ENCODE peak calls at places on chromosomes 12 and 14, in nine cellular contexts. Y is K562, J is transverse colon, M is stomach, Q is HepG2, H is prostate gland, L is suprapubic skin, O is esophagus muscularis mucosa, V is HCT116. X is an unnamed sample.

GRCh38 chr14:47674148-47674545 is 1.3 kb downstream of the MDGA2 start:
- DNase-seq in M (no peak), V (no peak), H (no peak), Y (no peak), Q (no peak), L (no peak), O (no peak), J (no peak), X (peak; percentile 73)

GRCh38 chr14:30227871-30228270 is 300.2 kb upstream of the PRKD1 start:
- DNase-seq in V (no peak), H (no peak), Y (no peak), O (no peak), L (no peak), Q (no peak), M (no peak), J (no peak), X (no peak)

GRCh38 chr12:88658009-88658408 is 77.7 kb upstream of the KITLG start:
- DNase-seq in M (no peak), L (no peak), H (peak; percentile 8), Y (no peak), J (no peak), V (peak; percentile 19), Q (no peak), O (no peak), X (no peak)

GRCh38 chr14:64680013-64680674 is 24.1 kb upstream of the PLEKHG3 start:
- DNase-seq in L (no peak), V (no peak), J (peak; percentile 41), Y (no peak), M (peak; percentile 48), Q (no peak), O (no peak), H (peak; percentile 73), X (no peak)

GRCh38 chr12:109871678-109872314 is 8.5 kb downstream of the GLTP start:
- DNase-seq in M (peak; percentile 43), O (no peak), Y (no peak), L (no peak), J (peak; percentile 88), H (peak; percentile 30), V (no peak), Q (peak; percentile 39), X (no peak)

GRCh38 chr12:65896743-65897142 is 72.5 kb downstream of the HMGA2 start:
- DNase-seq in V (no peak), H (no peak), L (no peak), Y (no peak), O (no peak), J (no peak), M (no peak), Q (no peak), X (no peak)

GRCh38 chr12:28219827-28220226 is 29.6 kb downstream of the CCDC91 start:
- DNase-seq in Q (no peak), H (no peak), M (no peak), J (no peak), O (no peak), Y (no peak), V (no peak), L (no peak), X (no peak)

GRCh38 chr14:51369814-51370213 is 129.8 kb downstream of the TMX1 start:
- DNase-seq in L (no peak), J (no peak), H (no peak), O (no peak), Q (no peak), M (no peak), Y (peak; percentile 38), V (peak; percentile 18), X (no peak)

GRCh38 chr14:20732477-20732876 is 13.2 kb upstream of the EDDM3A start:
- DNase-seq in Q (no peak), L (no peak), M (no peak), J (no peak), H (no peak), O (no peak), V (no peak), Y (no peak), X (no peak)

GRCh38 chr12:57224973-57225679 is 4.4 kb upstream of the SHMT2 start:
- DNase-seq in Q (no peak), O (no peak), M (peak; percentile 64), J (peak; percentile 69), Y (no peak), L (no peak), H (no peak), V (no peak), X (peak; percentile 93)

GRCh38 chr12:6369916-6370575 is 5.3 kb downstream of the SCNN1A start:
- DNase-seq in V (no peak), Y (no peak), H (no peak), M (no peak), O (no peak), J (no peak), L (no peak), Q (no peak), X (no peak)

GRCh38 chr14:72495668-72496067 is 398.2 kb downstream of the DPF3 start:
- DNase-seq in L (peak; percentile 28), Y (no peak), V (no peak), H (no peak), O (no peak), Q (no peak), J (no peak), M (no peak), X (no peak)

GRCh38 chr12:105280966-105281693 is 45.2 kb upstream of the APPL2 start:
- DNase-seq in L (no peak), M (peak; percentile 74), O (peak; percentile 10), H (no peak), Q (peak; percentile 14), J (no peak), Y (no peak), V (no peak), X (no peak)

GRCh38 chr14:63752449-63753169 is 24.7 kb upstream of the SGPP1 start:
- DNase-seq in Q (peak; percentile 12), H (no peak), O (no peak), M (no peak), Y (no peak), V (no peak), J (no peak), L (no peak), X (peak; percentile 27)

GRCh38 chr12:23221066-23221465 is 596.1 kb downstream of the ETNK1 start:
- DNase-seq in J (no peak), O (no peak), Q (no peak), V (no peak), M (no peak), L (no peak), Y (no peak), H (no peak), X (no peak)

GRCh38 chr14:55846852-55847471 is 267.0 kb downstream of the KTN1 start:
- DNase-seq in H (no peak), L (peak; percentile 83), O (no peak), J (no peak), Y (no peak), M (no peak), Q (no peak), V (no peak), X (no peak)

GRCh38 chr12:64566122-64566521 is 44.2 kb upstream of the RASSF3 start:
- DNase-seq in J (no peak), Q (no peak), M (no peak), L (no peak), O (no peak), Y (no peak), H (no peak), V (no peak), X (no peak)

GRCh38 chr14:73755434-73756014 is 41.3 kb upstream of the PNMA1 start:
- DNase-seq in L (no peak), M (peak; percentile 55), O (no peak), V (no peak), Y (peak; percentile 34), H (peak; percentile 69), Q (no peak), J (peak; percentile 77), X (no peak)

GRCh38 chr14:101713641-101714349 is 47.7 kb upstream of the PPP2R5C start:
- DNase-seq in O (peak; percentile 39), M (no peak), J (no peak), V (no peak), H (peak; percentile 1), L (peak; percentile 13), Q (no peak), Y (peak; percentile 20), X (no peak)

DNA sequence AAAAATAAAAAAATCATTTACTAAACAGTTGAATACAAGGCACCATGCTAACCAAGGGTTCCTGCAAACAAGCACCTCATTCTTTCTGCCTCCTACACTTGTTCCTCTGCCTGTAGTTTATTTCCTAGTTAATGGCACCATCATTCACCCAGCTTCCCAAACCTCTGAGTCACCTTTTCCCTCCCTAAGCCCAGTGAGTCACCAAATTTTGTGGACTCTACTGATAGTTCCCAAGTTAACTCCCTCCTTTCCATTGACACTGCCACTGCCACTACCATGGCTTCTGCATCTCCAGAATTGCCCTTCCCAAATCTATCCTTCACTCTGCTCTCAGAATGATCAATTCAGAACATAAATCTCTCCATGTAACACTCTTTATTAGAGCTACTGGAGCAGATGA is 2.0 kb upstream of the GARIN2 start:
- DNase-seq in M (no peak), V (peak; percentile 83), Y (no peak), H (no peak), O (no peak), Q (peak; percentile 38), J (no peak), L (no peak), X (no peak)
- H3K4me3 ChIP-seq in M (no peak overlapping the region), V (no peak overlapping the region), Y (no peak overlapping the region), H (no peak overlapping the region), O (no peak overlapping the region), Q (no peak overlapping the region), J (no peak overlapping the region), L (no peak overlapping the region), X (no peak overlapping the region)

GRCh38 chr14:78016532-78016931 is 153.6 kb upstream of the NRXN3 start:
- DNase-seq in O (peak; percentile 26), V (no peak), Q (no peak), Y (no peak), M (no peak), H (no peak), L (no peak), J (no peak), X (no peak)

GRCh38 chr14:78023112-78023511 is 147.1 kb upstream of the NRXN3 start:
- DNase-seq in M (no peak), L (no peak), O (no peak), Q (no peak), V (no peak), H (no peak), J (no peak), Y (no peak), X (no peak)

GRCh38 chr14:78022059-78022458 is 148.1 kb upstream of the NRXN3 start:
- DNase-seq in Y (peak; percentile 69), H (peak; percentile 29), O (peak; percentile 91), L (no peak), Q (peak; percentile 54), V (peak; percentile 67), J (peak; percentile 47), M (peak; percentile 67), X (peak; percentile 52)

GRCh38 chr14:78018283-78018682 is 151.9 kb upstream of the NRXN3 start:
- DNase-seq in H (no peak), Y (no peak), Q (no peak), O (no peak), V (no peak), J (no peak), M (no peak), L (no peak), X (no peak)
- TF ChIP-seq POLR2AphosphoS5 in H (no peak), Y (no peak), Q (no peak), O (no peak), V (no peak), J (no peak), M (no peak), L (no peak), X (no peak)

GRCh38 chr12:8031872-8032241 is 659 bp upstream of the FOXJ2 start:
- DNase-seq in Y (no peak), M (no peak), V (no peak), H (no peak), O (no peak), Q (no peak), L (no peak), J (no peak), X (no peak)
- TF ChIP-seq POLR2A in Y (no peak), M (no peak), V (no peak), H (no peak), O (no peak), Q (no peak), L (no peak), J (no peak), X (no peak)

GRCh38 chr12:50353869-50354593 is 42.4 kb downstream of the FAM186A start:
- DNase-seq in M (no peak), L (no peak), O (no peak), J (no peak), Y (no peak), Q (no peak), H (no peak), V (no peak), X (no peak)
- H3K4me3 ChIP-seq in M (no peak overlapping the region), L (no peak overlapping the region), O (no peak overlapping the region), J (no peak overlapping the region), Y (no peak overlapping the region), Q (no peak overlapping the region), H (no peak overlapping the region), V (no peak overlapping the region), X (peak overlapping the region; percentile 18)

X was measured in upper lobe of left lung.